ENCODE peak calls at places on chromosomes 2 and 18, in six cellular contexts. Y, S, P, E, R and H are unnamed samples.

GRCh38 chr2:110173523-110173922 is 31.3 kb downstream of the NPHP1 start:
- DNase-seq in E (peak), Y (peak), R (no peak), S (no peak), P (no peak), H (no peak)

GRCh38 chr2:113240150-113240914 is 38.4 kb downstream of the PAX8 start:
- DNase-seq in Y (peak), P (peak), R (peak), S (peak), E (peak), H (peak)

GRCh38 chr18:79642626-79643025 is 37.0 kb upstream of the CTDP1 start:
- DNase-seq in S (no peak), E (no peak), P (no peak), R (no peak), Y (peak), H (peak)

GRCh38 chr2:113179446-113180045 is 5.8 kb downstream of the PSD4 start:
- DNase-seq in Y (no peak), E (no peak), S (no peak), R (no peak), P (no peak), H (no peak)

GRCh38 chr18:48122376-48122775 is 191.9 kb upstream of the SMAD2 start:
- DNase-seq in Y (no peak), R (no peak), S (no peak), E (no peak), P (no peak), H (no peak)

GRCh38 chr2:188898261-188898660 is 75.9 kb upstream of the COL3A1 start:
- DNase-seq in Y (no peak), R (no peak), E (no peak), P (no peak), S (no peak), H (no peak)

GRCh38 chr2:10242998-10243925 is 59.4 kb upstream of the HPCAL1 start:
- DNase-seq in E (no peak), P (peak), S (peak), Y (no peak), R (no peak), H (no peak)

GRCh38 chr18:67508146-67508545 is 8.4 kb downstream of the DSEL start:
- DNase-seq in R (no peak), E (no peak), S (no peak), Y (no peak), P (no peak), H (no peak)

GRCh38 chr2:152450176-152450575 is 115.2 kb downstream of the FMNL2 start:
- DNase-seq in P (no peak), Y (no peak), R (no peak), S (no peak), E (no peak), H (no peak)

GRCh38 chr2:120436460-120436739 is 90.5 kb downstream of the INHBB start:
- DNase-seq in S (no peak), E (peak), Y (no peak), R (peak), P (no peak), H (no peak)

GRCh38 chr18:14925281-14925709 is 177.3 kb downstream of the ANKRD30B start:
- DNase-seq in E (no peak), S (no peak), R (no peak), Y (no peak), P (no peak), H (peak)

GRCh38 chr2:1550658-1551316 is 137.5 kb downstream of the TPO start:
- DNase-seq in Y (peak), P (peak), S (peak), R (peak), E (peak), H (no peak)

GRCh38 chr2:7809640-7810039 is 872.2 kb upstream of the ID2 start:
- DNase-seq in Y (no peak), P (no peak), R (no peak), E (no peak), S (no peak), H (no peak)

GRCh38 chr2:128306081-128306930 is 12.4 kb downstream of the HS6ST1 start:
- DNase-seq in Y (peak), E (peak), P (peak), R (peak), S (peak), H (peak)

GRCh38 chr2:80874374-80874773 is 569.8 kb upstream of the LRRTM1 start:
- DNase-seq in R (no peak), S (no peak), P (no peak), Y (no peak), E (no peak), H (no peak)

GRCh38 chr18:3119401-3120323 is 100.1 kb downstream of the MYOM1 start:
- DNase-seq in R (no peak), E (peak), P (no peak), Y (no peak), S (peak), H (no peak)

GRCh38 chr18:45619826-45620201 is 4.5 kb downstream of the SLC14A2 start:
- DNase-seq in S (no peak), E (no peak), P (no peak), Y (no peak), R (no peak), H (no peak)

GRCh38 chr2:104944495-104944894 is 90.6 kb downstream of the POU3F3 start:
- DNase-seq in R (no peak), Y (peak), E (peak), S (no peak), P (no peak), H (no peak)

GRCh38 chr2:64937341-64938230 is 51.6 kb upstream of the SLC1A4 start:
- DNase-seq in S (peak), E (no peak), R (peak), P (peak), Y (no peak), H (no peak)
- H3K4me3 ChIP-seq in S (peak), E (no peak), R (no peak), P (no peak), Y (no peak), H (no peak)

GRCh38 chr18:33757037-33757436 is 179.0 kb downstream of the ASXL3 start:
- DNase-seq in Y (no peak), R (no peak), E (peak), S (no peak), P (no peak), H (no peak)

GRCh38 chr18:33755918-33756590 is 178.0 kb downstream of the ASXL3 start:
- DNase-seq in R (no peak), P (no peak), E (peak), S (no peak), Y (peak), H (peak)

GRCh38 chr18:33746261-33746660 is 168.2 kb downstream of the ASXL3 start:
- DNase-seq in S (no peak), Y (no peak), E (no peak), R (no peak), P (no peak), H (no peak)

GRCh38 chr18:33749831-33750230 is 171.8 kb downstream of the ASXL3 start:
- DNase-seq in E (no peak), P (no peak), S (no peak), R (no peak), Y (no peak), H (no peak)

GRCh38 chr18:33751613-33752221 is 173.7 kb downstream of the ASXL3 start:
- DNase-seq in S (no peak), P (no peak), R (no peak), E (peak), Y (peak), H (no peak)
- TF ChIP-seq CTCF in S (peak), P (no peak), R (peak), E (peak), Y (peak), H (peak)

GRCh38 chr18:23585897-23586248 is 433 bp downstream of the NPC1 start:
- DNase-seq in Y (no peak), E (no peak), R (no peak), S (no peak), P (no peak), H (no peak)

GRCh38 chr18:23586249-23587196 is at the start of gene NPC1:
- DNase-seq in P (peak), Y (peak), R (peak), E (peak), S (peak), H (peak)

GRCh38 chr18:23585007-23585871 is 1.1 kb downstream of the NPC1 start:
- DNase-seq in E (peak), S (no peak), P (no peak), Y (no peak), R (no peak), H (no peak)

GRCh38 chr18:23588836-23589560 is 2.7 kb upstream of the NPC1 start:
- DNase-seq in R (no peak), E (peak), S (no peak), P (no peak), Y (no peak), H (peak)

GRCh38 chr18:23587220-23587642 is 925 bp upstream of the NPC1 start:
- DNase-seq in R (no peak), S (no peak), Y (no peak), E (no peak), P (peak), H (no peak)
- H3K4me3 ChIP-seq in R (peak), S (peak), Y (peak), E (peak), P (no peak), H (no peak)

DNA sequence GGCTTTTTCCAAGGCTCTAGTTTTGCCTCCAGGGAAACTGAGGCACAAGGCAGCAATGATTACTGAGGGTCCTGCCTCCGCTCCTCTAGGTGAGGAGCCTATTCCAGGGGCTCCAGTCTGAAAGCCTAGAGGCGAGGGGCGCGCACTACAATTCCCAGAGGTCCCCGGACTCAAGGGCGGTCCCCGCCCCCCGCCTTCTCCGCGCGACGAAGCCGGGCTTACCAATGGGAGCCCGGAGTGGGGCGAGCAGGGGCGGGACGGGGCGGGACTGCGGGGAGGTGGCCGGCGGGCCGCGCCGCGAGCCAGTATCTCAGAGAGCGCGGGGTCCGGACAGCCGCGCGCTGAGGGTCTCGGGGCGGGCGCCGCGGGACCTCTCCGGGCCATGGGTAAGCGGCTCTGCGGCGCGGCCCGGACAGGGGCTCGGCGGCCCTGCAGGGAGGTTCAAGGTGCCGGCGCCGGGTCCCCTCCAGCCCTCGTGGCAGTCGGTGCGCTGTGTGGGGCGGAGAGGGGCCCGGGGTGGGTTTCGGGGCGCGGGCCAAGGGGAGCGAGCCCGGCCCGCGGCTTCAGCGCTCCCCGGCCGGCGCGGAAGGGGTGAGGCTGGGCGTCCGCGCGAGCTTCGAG is at the start of gene ARID5A:
- DNase-seq in R (peak), S (peak), P (peak), Y (peak), E (peak), H (no peak)
- TF ChIP-seq CTCF in R (no peak), S (peak), P (no peak), Y (peak), E (peak), H (peak)

GRCh38 chr2:55416826-55417568 is 2.7 kb downstream of the CCDC88A start:
- DNase-seq in P (no peak), Y (no peak), S (no peak), E (no peak), R (no peak), H (no peak)
- H3K4me3 ChIP-seq in P (no peak), Y (peak), S (peak), E (peak), R (peak), H (no peak)

GRCh38 chr2:219177594-219178376 is at the start of gene RETREG2:
- DNase-seq in E (peak), R (peak), S (peak), P (peak), Y (peak), H (peak)

GRCh38 chr2:219176818-219177593 is at the start of gene CNPPD1:
- DNase-seq in P (peak), R (peak), Y (peak), S (peak), E (peak), H (peak)

GRCh38 chr2:219175486-219175885 is 1.2 kb downstream of the CNPPD1 start:
- DNase-seq in E (no peak), Y (no peak), R (no peak), P (no peak), S (no peak), H (no peak)

GRCh38 chr2:219174801-219175200 is 1.9 kb downstream of the CNPPD1 start:
- DNase-seq in E (no peak), R (no peak), P (no peak), Y (no peak), S (no peak), H (no peak)

DNA sequence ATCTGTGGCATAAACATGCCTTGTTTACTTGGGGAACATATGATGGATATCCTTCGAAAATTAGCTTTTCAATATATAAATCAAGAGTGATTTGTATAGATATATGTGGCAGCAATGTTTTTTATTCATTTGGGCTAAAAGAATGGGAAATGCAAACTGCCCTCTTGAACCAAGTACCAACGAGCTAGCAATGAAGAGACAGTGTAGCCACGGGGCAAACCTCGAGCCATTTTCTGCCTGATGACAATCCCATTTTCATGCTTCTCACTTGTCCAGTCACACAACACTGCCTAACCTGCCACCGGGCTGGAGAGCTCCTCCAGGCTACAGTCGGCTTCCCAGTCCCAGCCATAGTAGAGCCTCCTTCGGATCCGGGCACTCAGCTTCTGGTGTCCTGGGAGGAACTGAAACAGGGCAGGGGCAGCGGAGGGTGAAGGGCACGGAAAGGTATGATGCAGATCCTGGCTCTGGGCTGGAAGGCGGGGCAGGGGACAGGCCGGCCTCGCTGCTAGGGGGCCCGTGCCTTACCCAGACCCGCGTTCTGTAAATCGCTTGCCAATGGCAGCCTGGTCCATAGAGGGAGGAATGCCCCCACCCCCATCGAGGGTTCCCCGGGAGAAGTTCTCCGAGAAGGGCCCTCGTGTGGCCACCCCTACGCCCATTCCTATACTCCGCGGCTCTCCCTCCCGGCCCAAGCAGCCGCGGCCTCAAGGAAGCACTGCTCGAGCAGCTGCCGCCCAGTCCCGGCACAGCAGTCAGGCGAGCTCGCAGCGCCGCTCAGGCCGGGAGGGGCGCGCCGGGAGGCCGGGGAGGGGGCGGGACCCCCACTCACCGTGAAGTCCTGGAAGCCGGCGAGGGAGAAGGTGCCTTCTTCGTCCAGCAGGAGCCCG is 552 bp downstream of the CNPPD1 start:
- DNase-seq in E (no peak), P (peak), R (peak), S (peak), Y (peak), H (no peak)
- TF ChIP-seq CTCF in E (peak), P (no peak), R (no peak), S (peak), Y (no peak), H (peak)